ENCODE peak calls at places on chromosome 15, in six cellular contexts. C is right lobe of liver, V is esophagus squamous epithelium, Z is thyroid gland, B is heart left ventricle, H is adrenal gland. K is an unnamed sample.

GRCh38 chr15:90742082-90742481 is 24.9 kb downstream of the BLM start:
- DNase-seq in C (no peak), B (no peak), Z (no peak), H (no peak), V (no peak), K (no peak)

GRCh38 chr15:54803139-54803808 is 393.5 kb downstream of the RSL24D1 start:
- DNase-seq in H (no peak), V (no peak), C (no peak), Z (no peak), B (no peak), K (no peak)

GRCh38 chr15:45129651-45130129 is at the start of the genes DUOX1 and DUOXA1:
- DNase-seq in C (no peak), H (peak; percentile 70), V (no peak), Z (peak; percentile 93), B (no peak), K (peak; percentile 93)

GRCh38 chr15:25175033-25175788 is 220.4 kb downstream of the SNRPN start:
- DNase-seq in B (peak; percentile 40), Z (no peak), C (peak; percentile 28), H (peak; percentile 1), V (no peak), K (no peak)

GRCh38 chr15:89396723-89397652 is 62.4 kb upstream of the POLG start:
- DNase-seq in H (no peak), V (no peak), B (no peak), Z (no peak), C (no peak), K (no peak)

GRCh38 chr15:65638681-65639089 is 16.9 kb downstream of the SLC24A1 start:
- DNase-seq in H (peak; percentile 54), C (no peak), V (no peak), Z (peak; percentile 10), B (no peak), K (no peak)

GRCh38 chr15:74595271-74595670 is 20.4 kb upstream of the CLK3 start:
- DNase-seq in C (no peak), Z (no peak), H (no peak), B (peak; percentile 24), V (no peak), K (no peak)

GRCh38 chr15:56758770-56759449 is 25.6 kb upstream of the ZNF280D start:
- DNase-seq in Z (no peak), C (no peak), B (no peak), H (no peak), V (no peak), K (no peak)

GRCh38 chr15:84648539-84648938 is 5.5 kb downstream of the WDR73 start:
- DNase-seq in C (peak; percentile 70), V (no peak), Z (peak; percentile 94), H (peak; percentile 75), B (no peak), K (no peak)

GRCh38 chr15:84831028-84831427 is 13.9 kb downstream of the ALPK3 start:
- DNase-seq in H (no peak), C (no peak), B (no peak), V (no peak), Z (no peak), K (no peak)

GRCh38 chr15:82197734-82198594 is 64.6 kb downstream of the EFL1 start:
- DNase-seq in V (peak; percentile 1), B (no peak), Z (peak; percentile 70), H (peak; percentile 72), C (peak; percentile 68), K (peak; percentile 66)

GRCh38 chr15:89121414-89121813 is 33.2 kb downstream of the ABHD2 start:
- DNase-seq in Z (no peak), B (no peak), H (no peak), V (no peak), C (peak; percentile 75), K (no peak)

GRCh38 chr15:59687831-59688230 is 1.3 kb downstream of the BNIP2 start:
- DNase-seq in B (no peak), Z (no peak), H (no peak), C (no peak), V (no peak), K (no peak)

GRCh38 chr15:74784426-74784825 is 2.5 kb downstream of the CSK start:
- DNase-seq in V (no peak), C (no peak), Z (no peak), H (no peak), B (no peak), K (no peak)

GRCh38 chr15:64050281-64051092 is 4.2 kb upstream of the DAPK2 start:
- DNase-seq in H (no peak), C (peak; percentile 51), B (no peak), V (no peak), Z (peak; percentile 16), K (peak; percentile 77)

GRCh38 chr15:78104119-78104479 is 11.7 kb downstream of the SH2D7 start:
- DNase-seq in B (no peak), V (no peak), Z (no peak), C (peak; percentile 37), H (no peak), K (no peak)

GRCh38 chr15:65796610-65797012 is 4.5 kb upstream of the DENND4A start:
- DNase-seq in Z (no peak), B (no peak), V (no peak), C (no peak), H (no peak), K (no peak)

GRCh38 chr15:70194266-70194665 is 96.5 kb upstream of the TLE3 start:
- DNase-seq in Z (no peak), C (no peak), H (no peak), B (no peak), V (no peak), K (no peak)

GRCh38 chr15:68852466-68852865 is 31.8 kb upstream of the ANP32A start:
- DNase-seq in Z (no peak), H (no peak), B (no peak), V (no peak), C (no peak), K (no peak)

GRCh38 chr15:64630403-64631107 is 144.8 kb downstream of the RBPMS2 start:
- DNase-seq in H (no peak), B (no peak), V (no peak), Z (no peak), C (no peak), K (no peak)

GRCh38 chr15:69099976-69100375 is 60.5 kb upstream of the GLCE start:
- DNase-seq in Z (no peak), C (no peak), B (no peak), V (no peak), H (no peak), K (no peak)

GRCh38 chr15:50908209-50909043 is at the start of gene AP4E1:
- DNase-seq in V (peak; percentile 58), B (peak; percentile 96), Z (peak; percentile 90), H (peak; percentile 90), C (peak; percentile 93), K (peak; percentile 99)
- TF ChIP-seq POLR2A in V (peak; percentile 54), B (no peak), Z (peak; percentile 78), H (peak; percentile 77), C (peak; percentile 70), K (no peak)

GRCh38 chr15:61200626-61201025 is 28.5 kb downstream of the RORA start:
- DNase-seq in V (no peak), B (no peak), Z (no peak), H (no peak), C (no peak), K (no peak)

GRCh38 chr15:61199681-61200080 is 29.4 kb downstream of the RORA start:
- DNase-seq in V (no peak), H (no peak), Z (peak; percentile 56), B (no peak), C (no peak), K (no peak)

GRCh38 chr15:61201322-61201721 is 27.8 kb downstream of the RORA start:
- DNase-seq in B (no peak), V (no peak), Z (no peak), H (no peak), C (no peak), K (no peak)

GRCh38 chr15:61206767-61207166 is 22.3 kb downstream of the RORA start:
- DNase-seq in B (no peak), Z (no peak), H (no peak), C (no peak), V (no peak), K (no peak)

GRCh38 chr15:61205427-61205826 is 23.7 kb downstream of the RORA start:
- DNase-seq in C (no peak), B (no peak), V (no peak), Z (peak; percentile 60), H (no peak), K (no peak)
- H3K4me3 ChIP-seq in C (no peak overlapping the region), B (peak overlapping the region; percentile 14), V (no peak overlapping the region), Z (no peak overlapping the region), H (peak overlapping the region; percentile 4), K (no peak overlapping the region)

GRCh38 chr15:32029862-32030781 is at the start of gene CHRNA7:
- DNase-seq in Z (peak; percentile 83), C (peak; percentile 59), H (peak; percentile 25), V (no peak), B (peak; percentile 71), K (no peak)
- TF ChIP-seq CTCF in Z (peak; percentile 39), C (peak; percentile 10), H (peak; percentile 23), V (no peak), B (peak; percentile 27), K (no peak)

GRCh38 chr15:33448961-33449611 is 138.3 kb downstream of the RYR3 start:
- DNase-seq in Z (no peak), C (no peak), H (no peak), V (no peak), B (no peak), K (no peak)
- TF ChIP-seq POLR2A in Z (no peak), C (no peak), H (no peak), V (no peak), B (no peak), K (no peak)

DNA sequence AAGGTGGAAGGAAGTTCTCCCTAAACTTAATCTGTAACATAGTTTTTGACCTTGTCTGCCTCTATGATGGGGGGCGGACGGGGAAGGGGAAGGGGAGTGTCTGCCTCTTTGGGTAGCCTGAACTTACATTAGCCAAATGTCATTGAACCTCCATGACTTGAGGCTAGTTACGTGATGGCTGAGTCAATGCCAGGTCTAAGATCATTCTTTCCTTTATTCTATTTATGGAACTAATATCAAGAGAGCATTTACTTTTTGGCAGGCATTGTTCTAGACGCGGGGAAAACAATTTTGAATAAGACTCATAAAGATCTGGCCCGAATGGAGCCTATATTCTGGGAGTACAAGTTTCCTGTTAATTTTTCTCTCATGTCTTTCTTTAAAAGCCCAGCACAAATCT is 340.7 kb upstream of the C2CD4B start:
- DNase-seq in H (peak; percentile 12), B (no peak), V (no peak), C (no peak), Z (no peak), K (no peak)
- H3K4me3 ChIP-seq in H (no peak overlapping the region), B (no peak overlapping the region), V (no peak overlapping the region), C (no peak overlapping the region), Z (no peak overlapping the region), K (no peak overlapping the region)

K was measured in lower leg skin.